ENCODE peak calls at places on chromosomes 1 and 21, in four cellular contexts. P is breast epithelium, A is adrenal gland, G is keratinocyte. V is an unnamed sample.
A peak's percentile ranks its signal among the peaks of the same experiment; 100 is the strongest.

GRCh38 chr1:168361252-168361651 is 80.6 kb downstream of the TBX19 start:
- DNase-seq in P (no peak), A (no peak), G (no peak), V (no peak)

GRCh38 chr1:117636637-117637425 is 31.0 kb downstream of the TENT5C start:
- DNase-seq in P (no peak), A (no peak), G (no peak), V (no peak)

GRCh38 chr1:12112711-12113161 is 49.6 kb downstream of the TNFRSF8 start:
- DNase-seq in P (no peak), A (no peak), G (no peak), V (peak; percentile 25)

GRCh38 chr1:67668660-67669059 is 16.3 kb upstream of the GADD45A start:
- DNase-seq in P (no peak), A (no peak), G (no peak), V (peak; percentile 92)

GRCh38 chr1:34777519-34778321 is 3.3 kb upstream of the GJB3 start:
- DNase-seq in P (no peak), A (no peak), G (no peak), V (no peak)

GRCh38 chr1:182587666-182588438 is 1.2 kb downstream of the RNASEL start:
- DNase-seq in P (no peak), A (no peak), G (no peak), V (no peak)

GRCh38 chr21:45136927-45137611 is 62.7 kb downstream of the ADARB1 start:
- DNase-seq in P (peak; percentile 78), A (peak; percentile 95), G (peak; percentile 52), V (no peak)

GRCh38 chr1:2210786-2211185 is 16.2 kb upstream of the FAAP20 start:
- DNase-seq in P (no peak), A (no peak), G (no peak), V (peak; percentile 27)

GRCh38 chr1:66455446-66455845 is 78.5 kb upstream of the SGIP1 start:
- DNase-seq in P (no peak), A (no peak), G (no peak), V (no peak)

GRCh38 chr1:29332204-29332603 is 95.9 kb downstream of the PTPRU start:
- DNase-seq in P (no peak), A (no peak), G (peak; percentile 5), V (no peak)

GRCh38 chr1:10776206-10776905 is 20.1 kb downstream of the CASZ1 start:
- DNase-seq in P (peak; percentile 74), A (no peak), G (no peak), V (no peak)

GRCh38 chr21:24225432-24225831 is 1381.8 kb downstream of the MRPL39 start:
- DNase-seq in P (no peak), A (no peak), G (no peak), V (no peak)

GRCh38 chr1:58883037-58883887 is 99.4 kb upstream of the JUN start:
- DNase-seq in P (no peak), A (peak; percentile 94), G (peak; percentile 92), V (peak; percentile 68)

GRCh38 chr1:85473390-85473789 is 8.4 kb upstream of the DDAH1 start:
- DNase-seq in P (no peak), A (no peak), G (no peak), V (no peak)

GRCh38 chr1:229943148-229943714 is 123.8 kb upstream of the GALNT2 start:
- DNase-seq in P (no peak), A (no peak), G (no peak), V (no peak)

GRCh38 chr1:77230051-77230450 is 10.8 kb upstream of the PIGK start:
- DNase-seq in P (no peak), A (no peak), G (no peak), V (no peak)

GRCh38 chr1:1597275-1597930 is 2.5 kb downstream of the FNDC10 start:
- DNase-seq in P (no peak), A (peak; percentile 85), G (no peak), V (no peak)

GRCh38 chr1:186615332-186615731 is 64.9 kb downstream of the PTGS2 start:
- DNase-seq in P (no peak), A (no peak), G (no peak), V (no peak)

GRCh38 chr1:145908653-145909052 is 1.2 kb downstream of the ITGA10 start:
- DNase-seq in P (no peak), A (no peak), G (no peak), V (no peak)

GRCh38 chr1:68051475-68051874 is 1.0 kb upstream of the DIRAS3 start:
- DNase-seq in P (no peak), A (peak; percentile 65), G (no peak), V (no peak)

GRCh38 chr1:158149175-158149574 is 31.5 kb upstream of the CD1D start:
- DNase-seq in P (no peak), A (no peak), G (no peak), V (no peak)

GRCh38 chr21:31780944-31781343 is 49.0 kb upstream of the SCAF4 start:
- DNase-seq in P (no peak), A (no peak), G (no peak), V (no peak)

GRCh38 chr1:16979475-16980327 is 719 bp downstream of the MFAP2 start:
- DNase-seq in P (no peak), A (no peak), G (no peak), V (no peak)

GRCh38 chr1:105865546-105865945 is 1190.9 kb upstream of the PRMT6 start:
- DNase-seq in P (no peak), A (no peak), G (no peak), V (no peak)

GRCh38 chr1:209742409-209743144 is 13.3 kb upstream of the TRAF3IP3 start:
- DNase-seq in P (no peak), A (peak; percentile 15), G (no peak), V (no peak)

DNA sequence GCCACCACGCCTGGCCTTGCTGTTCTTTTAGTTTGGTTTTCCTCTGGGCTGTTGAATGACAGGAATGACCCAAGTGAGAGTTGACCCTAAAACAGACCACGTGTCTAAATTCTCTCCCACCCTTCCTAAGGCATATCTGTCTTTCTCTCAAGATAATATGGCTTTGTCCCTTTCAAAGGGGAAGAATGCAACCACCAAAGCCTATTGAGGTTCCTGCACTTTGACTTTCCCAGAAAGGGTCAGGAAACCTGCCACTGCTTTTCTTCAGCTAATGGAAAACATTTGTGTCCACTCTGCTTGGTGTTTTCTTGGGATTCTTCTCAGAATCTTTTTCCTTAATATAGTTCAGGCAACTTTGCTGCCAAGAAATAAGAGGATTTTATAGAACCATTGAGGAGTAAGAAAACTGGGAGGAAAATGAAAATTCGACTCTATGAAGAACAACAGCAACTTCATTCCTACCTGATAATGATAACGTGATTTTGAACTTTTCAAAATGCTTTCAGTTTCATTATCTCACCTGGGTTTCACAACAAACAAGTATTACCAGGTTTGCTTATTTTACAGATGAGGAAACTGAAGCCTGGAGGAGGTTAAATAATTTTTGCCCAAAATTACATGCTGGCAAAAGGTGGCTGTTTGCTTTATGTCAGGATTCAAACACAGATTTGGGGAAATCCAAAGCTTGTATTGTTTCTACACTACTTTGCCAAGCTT is 6.9 kb downstream of the PLPP3 start:
- DNase-seq in P (no peak), A (no peak), G (no peak), V (no peak)
- H3K4me1 ChIP-seq in P (no peaks in the 10 kb centered on the region), A (peaks cover 13% of the 10 kb centered on the region), G (no peaks in the 10 kb centered on the region), V (no peaks in the 10 kb centered on the region)

GRCh38 chr1:23057301-23057700 is 38.0 kb downstream of the KDM1A start:
- DNase-seq in P (no peak), A (no peak), G (no peak), V (no peak)

GRCh38 chr1:23065385-23065784 is 46.1 kb downstream of the KDM1A start:
- DNase-seq in P (no peak), A (no peak), G (no peak), V (no peak)

GRCh38 chr1:23066075-23066474 is 46.8 kb downstream of the KDM1A start:
- DNase-seq in P (no peak), A (no peak), G (no peak), V (no peak)

GRCh38 chr1:23062271-23062670 is 43.0 kb downstream of the KDM1A start:
- DNase-seq in P (no peak), A (no peak), G (no peak), V (no peak)
- H3K36me3 ChIP-seq in P (no peaks in the 10 kb centered on the region), A (peaks cover 40% of the 10 kb centered on the region), G (peaks cover 13% of the 10 kb centered on the region), V (no peaks in the 10 kb centered on the region)

DNA sequence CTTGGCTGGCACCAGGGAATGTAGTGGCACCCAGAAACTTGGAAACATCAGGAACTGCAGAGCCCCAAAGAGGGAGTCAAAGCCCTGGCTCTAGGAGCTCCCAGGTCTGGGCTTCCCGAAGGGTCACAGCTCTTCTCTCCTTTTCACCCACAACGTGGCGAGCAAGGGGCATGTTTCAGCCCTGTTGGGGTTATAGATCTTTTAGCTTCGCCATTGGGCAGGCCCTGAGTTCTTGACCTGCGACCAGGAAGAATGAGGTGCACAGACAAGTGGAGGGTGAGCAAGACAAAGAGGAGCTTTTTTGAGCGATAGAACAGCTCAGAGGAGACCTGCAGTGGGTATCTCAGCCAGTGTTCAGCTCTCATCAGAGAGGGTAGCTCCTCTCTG is 23.6 kb upstream of the LRRC8C start:
- DNase-seq in P (no peak), A (no peak), G (no peak), V (no peak)
- H3K4me1 ChIP-seq in P (peaks cover 23% of the 10 kb centered on the region), A (peaks cover 6% of the 10 kb centered on the region), G (peaks cover 23% of the 10 kb centered on the region), V (no peaks in the 10 kb centered on the region)

DNA sequence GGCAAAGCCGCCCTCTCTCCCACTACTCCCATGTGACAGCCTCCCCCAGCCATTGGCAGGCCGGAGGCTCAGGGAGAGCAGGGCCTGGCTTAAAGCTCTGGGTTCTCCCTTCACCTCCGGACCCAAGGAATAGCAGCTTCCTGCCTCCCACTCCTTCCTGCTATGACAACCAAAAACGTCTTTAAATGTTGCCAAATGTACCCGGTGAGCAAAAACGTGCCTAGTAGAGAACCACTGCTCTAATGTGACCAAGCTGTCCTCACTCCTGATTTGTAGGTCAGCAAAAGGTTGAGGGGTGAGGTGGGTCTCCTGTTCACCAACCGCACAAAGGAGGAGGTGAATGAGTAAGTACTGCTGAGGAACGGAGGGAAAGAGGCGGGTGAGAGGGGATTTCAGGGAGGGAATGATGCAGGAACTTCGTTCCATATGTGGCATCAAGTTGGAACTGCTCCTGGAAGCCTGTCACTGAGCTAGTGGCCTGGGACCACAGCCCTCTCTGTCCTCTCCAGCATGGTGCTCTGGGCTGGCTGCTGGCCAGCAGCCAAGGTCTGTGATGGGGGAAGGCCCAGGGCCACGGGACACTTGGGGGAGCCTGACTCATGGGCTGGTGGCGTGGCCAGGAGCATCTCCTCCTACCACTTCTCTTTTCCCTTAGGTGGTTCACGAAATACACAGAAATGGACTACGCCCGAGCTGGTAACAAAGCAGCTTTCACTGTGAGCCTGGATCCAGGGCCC is 5.7 kb downstream of the MRTO4 start:
- DNase-seq in P (no peak), A (peak; percentile 78), G (no peak), V (no peak)
- H3K36me3 ChIP-seq in P (no peaks in the 10 kb centered on the region), A (peaks cover 36% of the 10 kb centered on the region), G (peaks cover 38% of the 10 kb centered on the region), V (peaks cover 4% of the 10 kb centered on the region)

GRCh38 chr1:63779872-63780271 is 6.1 kb downstream of the ROR1 start:
- DNase-seq in P (no peak), A (no peak), G (no peak), V (no peak)
- H3K4me1 ChIP-seq in P (no peaks in the 10 kb centered on the region), A (no peaks in the 10 kb centered on the region), G (peaks cover 9% of the 10 kb centered on the region), V (peaks cover 2% of the 10 kb centered on the region)

GRCh38 chr1:45554198-45554597 is 3.6 kb downstream of the AKR1A1 start:
- DNase-seq in P (no peak), A (no peak), G (no peak), V (no peak)
- H3K36me3 ChIP-seq in P (no peaks in the 10 kb centered on the region), A (peaks cover 8% of the 10 kb centered on the region), G (peaks cover 6% of the 10 kb centered on the region), V (no peaks in the 10 kb centered on the region)

DNA sequence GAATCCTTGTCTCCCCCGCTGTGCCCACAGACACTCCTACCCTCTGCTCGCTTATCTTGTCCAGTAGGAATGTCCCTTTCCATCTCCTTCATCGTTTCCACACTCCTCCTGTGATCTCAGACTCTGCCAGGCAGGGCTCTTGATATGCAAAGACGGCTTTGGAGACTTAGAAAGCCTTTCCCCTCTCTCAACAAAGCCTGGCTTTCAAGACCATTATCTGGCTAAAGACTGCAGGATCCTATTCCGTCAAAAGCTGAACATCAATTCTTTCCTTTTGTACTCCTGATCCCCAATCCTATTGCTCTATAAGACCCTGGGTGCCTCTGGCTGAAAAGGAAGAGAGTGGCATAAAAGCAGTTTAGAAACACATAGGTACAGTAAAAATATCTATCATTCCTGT is 63.9 kb downstream of the SDC3 start:
- DNase-seq in P (no peak), A (no peak), G (no peak), V (no peak)
- H3K4me1 ChIP-seq in P (no peaks in the 10 kb centered on the region), A (no peaks in the 10 kb centered on the region), G (no peaks in the 10 kb centered on the region), V (peaks cover 5% of the 10 kb centered on the region)

V was measured in mucosa of descending colon.